ENCODE peak calls at places on chromosomes 4 and X, in four cellular contexts. N is Peyer's patch, Q is endodermal cell, Z is astrocyte of the spinal cord. L is an unnamed sample.

GRCh38 chrX:117645639-117646038 is 471.0 kb downstream of the KLHL13 start:
- DNase-seq in N (no peak), Q (no peak), Z (no peak), L (no peak)

GRCh38 chrX:116230136-116230886 is 59.8 kb downstream of the AGTR2 start:
- DNase-seq in N (no peak), Q (no peak), Z (no peak), L (no peak)

GRCh38 chrX:21004835-21005234 is 369.4 kb upstream of the CNKSR2 start:
- DNase-seq in N (no peak), Q (no peak), Z (no peak), L (no peak)

GRCh38 chrX:118655561-118656246 is 71.7 kb upstream of the IL13RA1 start:
- DNase-seq in N (no peak), Q (no peak), Z (peak; percentile 46), L (no peak)

GRCh38 chr4:41639291-41639690 is 101.3 kb downstream of the LIMCH1 start:
- DNase-seq in N (no peak), Q (no peak), Z (no peak), L (no peak)

GRCh38 chrX:97524997-97525396 is 641.3 kb downstream of the RPA4 start:
- DNase-seq in N (no peak), Q (no peak), Z (peak; percentile 17), L (no peak)

GRCh38 chrX:9278475-9279270 is 186.2 kb upstream of the TBL1X start:
- DNase-seq in N (no peak), Q (no peak), Z (peak; percentile 10), L (no peak)

GRCh38 chr4:159046683-159047082 is 56.2 kb upstream of the RAPGEF2 start:
- DNase-seq in N (no peak), Q (no peak), Z (no peak), L (no peak)

GRCh38 chrX:40469316-40469715 is 111.5 kb upstream of the ATP6AP2 start:
- DNase-seq in N (no peak), Q (no peak), Z (no peak), L (no peak)

GRCh38 chrX:66200855-66201795 is 37.1 kb downstream of the HEPH start:
- DNase-seq in N (no peak), Q (no peak), Z (peak; percentile 7), L (no peak)

GRCh38 chrX:150649096-150649870 is 43.9 kb upstream of the MTMR1 start:
- DNase-seq in N (no peak), Q (no peak), Z (peak; percentile 45), L (no peak)

GRCh38 chrX:10902001-10902400 is 209.1 kb upstream of the HCCS start:
- DNase-seq in N (no peak), Q (no peak), Z (no peak), L (no peak)

GRCh38 chrX:19659929-19660328 is 144.6 kb upstream of the MAP3K15 start:
- DNase-seq in N (no peak), Q (no peak), Z (no peak), L (no peak)
- TF ChIP-seq CTCF in N (no peak), Q (peak; percentile 49), Z (no peak), L (no peak)

GRCh38 chr4:152523731-152524130 is 12.2 kb downstream of the FBXW7 start:
- DNase-seq in N (no peak), Q (no peak), Z (no peak), L (no peak)
- TF ChIP-seq CTCF in N (no peak), Q (no peak), Z (no peak), L (no peak)

GRCh38 chr4:81472249-81473085 is 760 bp upstream of the RASGEF1B start:
- DNase-seq in N (no peak), Q (peak; percentile 70), Z (peak; percentile 44), L (peak; percentile 23)
- TF ChIP-seq CTCF in N (peak; percentile 21), Q (peak; percentile 66), Z (peak; percentile 29), L (no peak)

DNA sequence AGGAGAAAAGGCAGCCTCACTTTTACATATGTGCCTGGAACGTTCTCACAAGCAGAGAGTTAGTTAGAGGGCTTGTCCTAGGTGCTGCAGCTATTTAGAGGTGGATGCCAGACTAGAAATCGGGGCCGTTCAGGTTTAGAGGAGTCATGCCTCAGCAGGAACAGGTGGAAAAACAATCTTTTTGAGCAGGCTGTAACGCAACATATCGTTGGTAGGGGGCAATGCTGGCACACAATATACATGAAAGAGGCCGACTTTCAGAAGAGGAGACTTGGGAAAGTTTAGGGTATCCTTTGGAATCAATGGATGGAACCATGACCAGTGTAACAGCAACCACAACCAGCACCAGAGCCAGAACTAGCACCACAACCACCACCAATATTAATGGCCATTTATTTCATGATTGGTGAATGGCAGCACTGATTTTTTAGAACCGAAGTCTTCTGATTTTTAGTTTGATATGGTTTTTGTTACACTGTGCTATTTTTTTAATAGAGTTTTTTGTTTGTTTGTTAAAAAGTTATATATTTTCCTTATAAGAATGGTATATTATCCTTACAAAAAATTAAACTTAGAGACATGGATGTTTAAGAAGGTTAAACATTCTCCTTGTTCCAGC is 14.9 kb upstream of the PAQR3 start:
- DNase-seq in N (no peak), Q (peak; percentile 73), Z (peak; percentile 30), L (peak; percentile 23)
- TF ChIP-seq CTCF in N (no peak), Q (peak; percentile 78), Z (peak; percentile 53), L (peak; percentile 56)

DNA sequence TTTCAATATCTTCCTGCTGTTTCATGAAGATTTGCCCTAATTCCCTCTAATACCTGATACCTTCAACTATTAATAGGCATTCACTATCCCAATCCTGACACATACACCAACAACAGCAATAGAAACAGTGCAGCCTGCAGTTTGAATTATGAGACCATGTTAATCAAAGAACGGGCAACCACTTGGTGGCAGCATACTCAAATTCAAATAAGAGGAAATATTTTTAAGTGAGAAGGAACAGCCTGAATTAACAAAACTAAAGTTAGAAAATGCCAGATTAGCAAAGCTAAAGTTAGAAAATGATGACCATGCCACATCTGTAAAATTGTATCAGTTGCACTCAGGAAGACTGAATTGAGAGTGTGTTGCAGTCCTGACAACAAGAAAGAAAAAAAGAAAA is 204.9 kb downstream of the SMARCA1 start:
- DNase-seq in N (no peak), Q (peak; percentile 54), Z (peak; percentile 31), L (no peak)
- TF ChIP-seq CTCF in N (no peak), Q (peak; percentile 77), Z (peak; percentile 38), L (peak; percentile 11)

GRCh38 chrX:19342331-19342906 is 1.3 kb upstream of the PDHA1 start:
- DNase-seq in N (no peak), Q (no peak), Z (peak; percentile 26), L (no peak)

GRCh38 chrX:19344661-19345060 is 934 bp downstream of the PDHA1 start:
- DNase-seq in N (no peak), Q (no peak), Z (no peak), L (no peak)

GRCh38 chrX:19344207-19344534 is 444 bp downstream of the PDHA1 start:
- DNase-seq in N (no peak), Q (no peak), Z (no peak), L (no peak)

GRCh38 chrX:19343085-19343461 is 654 bp upstream of the PDHA1 start:
- DNase-seq in N (no peak), Q (no peak), Z (no peak), L (no peak)

DNA sequence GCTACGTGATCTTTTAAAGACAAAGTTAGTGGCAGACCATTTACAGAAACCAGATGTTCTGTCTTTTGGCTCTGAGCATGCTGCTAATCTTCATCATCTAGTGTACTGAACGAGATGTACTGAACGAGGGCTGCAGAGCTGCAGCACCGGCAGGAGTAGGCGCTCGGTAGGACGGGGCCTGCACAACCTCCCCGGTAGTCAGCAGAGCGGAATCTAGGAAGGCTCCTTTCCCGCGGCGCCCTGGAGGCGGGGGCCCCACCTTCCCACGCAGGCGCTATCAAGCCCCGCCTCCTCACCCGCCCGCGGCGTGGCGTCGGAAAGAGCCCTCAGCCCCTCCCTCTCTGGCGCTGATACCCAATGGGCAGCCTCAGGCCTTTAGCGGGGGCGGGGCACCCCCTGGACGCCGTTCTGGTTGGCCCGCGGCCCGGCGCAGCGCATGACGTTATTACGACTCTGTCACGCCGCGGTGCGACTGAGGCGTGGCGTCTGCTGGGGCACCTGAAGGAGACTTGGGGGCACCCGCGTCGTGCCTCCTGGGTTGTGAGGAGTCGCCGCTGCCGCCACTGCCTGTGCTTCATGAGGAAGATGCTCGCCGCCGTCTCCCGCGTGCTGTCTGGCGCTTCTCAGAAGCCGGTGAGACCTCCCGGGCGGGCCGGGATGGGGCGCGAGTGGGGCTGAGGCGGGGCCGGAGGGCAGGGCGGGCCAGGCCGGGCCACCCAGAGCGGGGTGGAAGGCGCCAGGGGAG is at the start of gene PDHA1:
- DNase-seq in N (peak; percentile 94), Q (peak; percentile 95), Z (peak; percentile 92), L (peak; percentile 88)
- TF ChIP-seq CTCF in N (no peak), Q (no peak), Z (no peak), L (no peak)

GRCh38 chrX:17525266-17525665 is 150.3 kb downstream of the NHS start:
- DNase-seq in N (no peak), Q (no peak), Z (no peak), L (no peak)

GRCh38 chrX:17529349-17529748 is 154.3 kb downstream of the NHS start:
- DNase-seq in N (no peak), Q (no peak), Z (no peak), L (no peak)

GRCh38 chrX:17527135-17527701 is 152.2 kb downstream of the NHS start:
- DNase-seq in N (no peak), Q (no peak), Z (no peak), L (no peak)

GRCh38 chrX:17525762-17526555 is 151.0 kb downstream of the NHS start:
- DNase-seq in N (no peak), Q (no peak), Z (no peak), L (no peak)

DNA sequence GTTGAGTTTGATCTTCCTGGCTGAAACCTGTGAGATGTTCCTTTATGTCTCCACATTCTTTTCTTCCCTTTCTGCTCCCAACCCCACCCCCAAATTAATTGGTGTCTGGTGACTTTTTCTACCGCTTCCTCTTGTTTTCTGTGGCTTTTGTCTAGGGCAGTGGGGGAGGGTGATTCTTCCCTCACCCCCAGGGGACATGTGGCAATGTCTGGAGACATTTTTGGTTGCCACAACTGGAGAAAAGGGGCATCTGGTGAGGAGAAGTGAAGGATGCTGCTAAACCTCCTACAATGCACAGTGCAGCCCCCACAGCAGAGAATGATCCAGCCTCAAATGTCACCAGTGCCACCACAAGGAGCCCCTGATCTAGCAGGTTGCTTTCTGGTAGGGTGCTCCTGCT is 152.9 kb downstream of the NHS start:
- DNase-seq in N (no peak), Q (no peak), Z (no peak), L (no peak)
- TF ChIP-seq CTCF in N (no peak), Q (no peak), Z (no peak), L (no peak)

GRCh38 chrX:108699368-108699767 is 37.0 kb downstream of the IRS4 start:
- DNase-seq in N (no peak), Q (no peak), Z (peak; percentile 36), L (no peak)
- TF ChIP-seq CTCF in N (no peak), Q (peak; percentile 78), Z (peak; percentile 33), L (peak; percentile 36)

DNA sequence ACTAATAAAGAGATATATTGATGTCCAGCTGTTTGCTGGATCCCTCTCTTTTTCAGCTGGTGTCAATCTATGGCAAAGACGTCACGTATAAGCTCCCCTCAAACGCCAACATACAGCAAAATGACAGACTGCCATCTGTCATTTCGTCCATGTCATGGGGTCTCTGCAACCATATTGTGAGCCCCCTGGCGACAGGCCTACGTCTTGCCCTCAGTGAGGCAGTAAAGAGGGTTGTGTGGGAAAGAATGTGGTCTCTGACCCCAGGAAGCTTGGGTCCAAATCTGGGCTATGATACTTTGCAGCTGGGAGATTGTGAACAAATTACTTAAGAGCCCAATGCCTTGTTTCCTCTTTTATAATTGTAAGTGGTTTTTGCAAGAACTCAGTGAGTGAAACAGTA is 7.4 kb downstream of the SUPT20HL2 start:
- DNase-seq in N (no peak), Q (peak; percentile 81), Z (no peak), L (no peak)
- TF ChIP-seq CTCF in N (no peak), Q (peak; percentile 75), Z (no peak), L (no peak)